ENCODE peak calls at places on chromosomes 12 and 14, in five cellular contexts. B, E, M, T and A are unnamed samples.

GRCh38 chr12:55814257-55814656 is 3.3 kb downstream of the SARNP start:
- DNase-seq in B (no peak), M (no peak), E (no peak), T (no peak), A (no peak)

GRCh38 chr14:64363265-64363840 is 24.8 kb upstream of the MTHFD1 start:
- DNase-seq in M (no peak), E (peak), B (no peak), T (no peak), A (no peak)

GRCh38 chr12:46944104-46944503 is 118.3 kb upstream of the SLC38A4 start:
- DNase-seq in M (no peak), T (no peak), B (no peak), E (peak), A (no peak)

GRCh38 chr12:6532927-6533652 is 1.2 kb upstream of the GAPDH start:
- DNase-seq in E (peak), M (peak), B (peak), T (peak), A (no peak)

GRCh38 chr14:65360144-65360784 is 52.3 kb upstream of the FUT8 start:
- DNase-seq in T (peak), M (no peak), E (no peak), B (no peak), A (no peak)

GRCh38 chr12:124152733-124153132 is 142.2 kb upstream of the RFLNA start:
- DNase-seq in T (no peak), E (no peak), B (no peak), M (no peak), A (no peak)

GRCh38 chr12:98424726-98425401 is 90.5 kb upstream of the TMPO start:
- DNase-seq in B (peak), M (no peak), E (peak), T (peak), A (no peak)

GRCh38 chr12:109864916-109865315 is 15.4 kb downstream of the GLTP start:
- DNase-seq in T (no peak), E (no peak), B (no peak), M (no peak), A (no peak)

GRCh38 chr12:31227401-31227981 is 98.5 kb downstream of the SINHCAF start:
- DNase-seq in E (no peak), M (no peak), T (no peak), B (no peak), A (no peak)

GRCh38 chr14:96888593-96888992 is 91.4 kb downstream of the VRK1 start:
- DNase-seq in B (no peak), T (no peak), M (no peak), E (peak), A (no peak)

GRCh38 chr12:102567031-102567985 is 86.9 kb upstream of the IGF1 start:
- DNase-seq in T (peak), M (no peak), E (no peak), B (peak), A (no peak)

GRCh38 chr12:39297946-39298345 is 145.0 kb downstream of the KIF21A start:
- DNase-seq in E (no peak), B (no peak), T (no peak), M (no peak), A (no peak)

GRCh38 chr14:35215110-35215872 is 76.9 kb upstream of the PSMA6 start:
- DNase-seq in M (no peak), B (peak), E (peak), T (no peak), A (no peak)

GRCh38 chr12:52441320-52441911 is 7.2 kb upstream of the KRT75 start:
- DNase-seq in T (no peak), M (no peak), E (no peak), B (no peak), A (no peak)

GRCh38 chr12:3170423-3171194 is 93.4 kb downstream of the TSPAN9 start:
- DNase-seq in M (no peak), T (peak), E (no peak), B (peak), A (no peak)

GRCh38 chr14:101022121-101022520 is 118.6 kb upstream of the RTL1 start:
- DNase-seq in M (no peak), E (no peak), T (no peak), B (no peak), A (no peak)

GRCh38 chr12:64255249-64255648 is 33.2 kb upstream of the KICS2 start:
- DNase-seq in T (no peak), B (no peak), E (peak), M (no peak), A (no peak)

GRCh38 chr14:77310041-77310440 is 10.6 kb downstream of the POMT2 start:
- DNase-seq in E (no peak), B (no peak), T (no peak), M (no peak), A (no peak)

GRCh38 chr14:57692671-57693070 is 173.2 kb downstream of the SLC35F4 start:
- DNase-seq in T (peak), E (peak), B (peak), M (no peak), A (no peak)

GRCh38 chr12:101019667-101020066 is 190.4 kb downstream of the SLC5A8 start:
- DNase-seq in M (no peak), E (no peak), T (no peak), B (no peak), A (no peak)

GRCh38 chr14:79253576-79253975 is 957.7 kb downstream of the DIO2 start:
- DNase-seq in T (no peak), E (no peak), M (no peak), B (no peak), A (no peak)

GRCh38 chr12:118541945-118542344 is 165.6 kb downstream of the SUDS3 start:
- DNase-seq in E (peak), T (no peak), M (no peak), B (no peak), A (no peak)

GRCh38 chr14:103158688-103159087 is 35.4 kb downstream of the TNFAIP2 start:
- DNase-seq in M (no peak), B (no peak), E (no peak), T (no peak), A (no peak)
- TF ChIP-seq CHD2 in M (no peak), B (no peak), E (no peak), T (no peak), A (no peak)

GRCh38 chr14:55446833-55447232 is 6.4 kb upstream of the TBPL2 start:
- DNase-seq in T (no peak), M (no peak), B (no peak), E (no peak), A (no peak)
- TF ChIP-seq CHD2 in T (no peak), M (no peak), B (no peak), E (no peak), A (no peak)

GRCh38 chr14:105537580-105538474 is 11.4 kb downstream of the TMEM121 start:
- DNase-seq in T (peak), M (peak), B (peak), E (peak), A (no peak)
- TF ChIP-seq CHD2 in T (no peak), M (no peak), B (no peak), E (no peak), A (no peak)

GRCh38 chr12:5022465-5023061 is 21.1 kb upstream of the KCNA5 start:
- DNase-seq in T (peak), B (peak), M (peak), E (peak), A (no peak)
- TF ChIP-seq CHD2 in T (no peak), B (no peak), M (no peak), E (no peak), A (no peak)

GRCh38 chr12:5242440-5242839 is 189.5 kb upstream of the NTF3 start:
- DNase-seq in E (no peak), T (no peak), B (no peak), M (no peak), A (no peak)
- TF ChIP-seq CHD2 in E (no peak), T (no peak), B (no peak), M (no peak), A (no peak)

GRCh38 chr14:90344285-90344684 is 12.5 kb upstream of the NRDE2 start:
- DNase-seq in B (no peak), E (no peak), M (no peak), T (no peak), A (no peak)
- TF ChIP-seq CHD2 in B (no peak), E (no peak), M (no peak), T (no peak), A (no peak)

GRCh38 chr12:115922952-115923564 is 354.4 kb downstream of the MED13L start:
- DNase-seq in B (peak), T (no peak), E (peak), M (no peak), A (no peak)
- TF ChIP-seq CHD2 in B (no peak), T (no peak), E (no peak), M (no peak), A (no peak)

DNA sequence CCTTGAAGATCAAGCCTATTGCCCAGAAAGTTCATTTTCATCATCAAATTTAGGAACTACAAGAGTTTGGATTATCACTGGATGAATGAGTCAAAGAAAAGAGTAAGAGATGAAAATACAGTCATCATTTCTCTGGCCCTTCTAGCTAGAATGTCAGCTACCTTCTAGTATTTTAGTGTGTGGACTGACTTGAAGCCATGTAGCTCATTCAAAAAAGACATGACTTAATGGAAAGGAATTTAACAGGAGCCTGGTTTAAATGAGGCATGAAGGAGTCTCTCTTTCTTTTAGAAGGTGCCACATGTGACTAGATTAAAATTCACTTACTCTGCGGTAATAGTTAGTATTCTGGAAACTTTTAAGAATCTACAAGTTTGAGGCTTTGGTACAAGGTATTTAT is 7.1 kb downstream of the PTHLH start:
- DNase-seq in B (no peak), E (no peak), T (no peak), M (no peak), A (no peak)
- TF ChIP-seq CHD2 in B (no peak), E (no peak), T (no peak), M (no peak), A (no peak)